ENCODE peak calls at places on chromosomes 4 and X, in ten cellular contexts. One of them, this sample, is unnamed.

GRCh38 chr4:158112612-158113011 is 60.2 kb downstream of the GASK1B start:
- DNase-seq in H9: no peak
- DNase-seq in activated CD4-positive, alpha-beta T cell treated with anti-CD3 and anti-CD28 coated beads for 36 hours: no peak
- DNase-seq in NCI-H1092 treated with DMSO at 0.1 percent for 48 hours: no peak
- DNase-seq in NCI-H748 treated with DMSO at 0.1 percent for 48 hours: no peak
- DNase-seq in HCT116: no peak
- DNase-seq in GM12865: no peak
- DNase-seq in SK-MEL-5: no peak
- DNase-seq in ACHN: no peak
- DNase-seq in lower lobe of right lung: no peak
- DNase-seq in this sample: no peak

GRCh38 chrX:9662148-9662547 is 103.5 kb downstream of the GPR143 start:
- DNase-seq in H9: no peak
- DNase-seq in activated CD4-positive, alpha-beta T cell treated with anti-CD3 and anti-CD28 coated beads for 36 hours: no peak
- DNase-seq in NCI-H1092 treated with DMSO at 0.1 percent for 48 hours: no peak
- DNase-seq in NCI-H748 treated with DMSO at 0.1 percent for 48 hours: no peak
- DNase-seq in HCT116: no peak
- DNase-seq in GM12865: no peak
- DNase-seq in SK-MEL-5: no peak
- DNase-seq in ACHN: no peak
- DNase-seq in lower lobe of right lung: no peak
- DNase-seq in this sample: no peak

GRCh38 chrX:51867626-51868025 is 25.8 kb upstream of the MAGED1 start:
- DNase-seq in H9: no peak
- DNase-seq in activated CD4-positive, alpha-beta T cell treated with anti-CD3 and anti-CD28 coated beads for 36 hours: no peak
- DNase-seq in NCI-H1092 treated with DMSO at 0.1 percent for 48 hours: no peak
- DNase-seq in NCI-H748 treated with DMSO at 0.1 percent for 48 hours: no peak
- DNase-seq in HCT116: no peak
- DNase-seq in GM12865: no peak
- DNase-seq in SK-MEL-5: no peak
- DNase-seq in ACHN: no peak
- DNase-seq in lower lobe of right lung: no peak
- DNase-seq in this sample: no peak

GRCh38 chrX:68440940-68441339 is 7.6 kb upstream of the OPHN1 start:
- DNase-seq in H9: no peak
- DNase-seq in activated CD4-positive, alpha-beta T cell treated with anti-CD3 and anti-CD28 coated beads for 36 hours: no peak
- DNase-seq in NCI-H1092 treated with DMSO at 0.1 percent for 48 hours: peak
- DNase-seq in NCI-H748 treated with DMSO at 0.1 percent for 48 hours: no peak
- DNase-seq in HCT116: no peak
- DNase-seq in GM12865: no peak
- DNase-seq in SK-MEL-5: peak
- DNase-seq in ACHN: peak
- DNase-seq in lower lobe of right lung: no peak
- DNase-seq in this sample: peak

GRCh38 chrX:50812995-50813842 is 775 bp downstream of the SHROOM4 start:
- DNase-seq in H9: peak
- DNase-seq in activated CD4-positive, alpha-beta T cell treated with anti-CD3 and anti-CD28 coated beads for 36 hours: peak
- DNase-seq in NCI-H1092 treated with DMSO at 0.1 percent for 48 hours: peak
- DNase-seq in NCI-H748 treated with DMSO at 0.1 percent for 48 hours: peak
- DNase-seq in HCT116: no peak
- DNase-seq in GM12865: peak
- DNase-seq in SK-MEL-5: peak
- DNase-seq in ACHN: peak
- DNase-seq in lower lobe of right lung: peak
- DNase-seq in this sample: no peak

GRCh38 chr4:48173055-48173991 is 39.3 kb upstream of the TXK start:
- DNase-seq in H9: peak
- DNase-seq in activated CD4-positive, alpha-beta T cell treated with anti-CD3 and anti-CD28 coated beads for 36 hours: peak
- DNase-seq in NCI-H1092 treated with DMSO at 0.1 percent for 48 hours: no peak
- DNase-seq in NCI-H748 treated with DMSO at 0.1 percent for 48 hours: no peak
- DNase-seq in HCT116: peak
- DNase-seq in GM12865: peak
- DNase-seq in SK-MEL-5: no peak
- DNase-seq in ACHN: peak
- DNase-seq in lower lobe of right lung: no peak
- DNase-seq in this sample: no peak

GRCh38 chr4:98524271-98524670 is 134.1 kb downstream of the TSPAN5 start:
- DNase-seq in H9: no peak
- DNase-seq in activated CD4-positive, alpha-beta T cell treated with anti-CD3 and anti-CD28 coated beads for 36 hours: no peak
- DNase-seq in NCI-H1092 treated with DMSO at 0.1 percent for 48 hours: no peak
- DNase-seq in NCI-H748 treated with DMSO at 0.1 percent for 48 hours: no peak
- DNase-seq in HCT116: no peak
- DNase-seq in GM12865: no peak
- DNase-seq in SK-MEL-5: no peak
- DNase-seq in ACHN: no peak
- DNase-seq in lower lobe of right lung: no peak
- DNase-seq in this sample: no peak

GRCh38 chr4:42995343-42995944 is 102.9 kb downstream of the GRXCR1 start:
- DNase-seq in H9: no peak
- DNase-seq in activated CD4-positive, alpha-beta T cell treated with anti-CD3 and anti-CD28 coated beads for 36 hours: no peak
- DNase-seq in NCI-H1092 treated with DMSO at 0.1 percent for 48 hours: peak
- DNase-seq in NCI-H748 treated with DMSO at 0.1 percent for 48 hours: peak
- DNase-seq in HCT116: no peak
- DNase-seq in GM12865: peak
- DNase-seq in SK-MEL-5: peak
- DNase-seq in ACHN: peak
- DNase-seq in lower lobe of right lung: no peak
- DNase-seq in this sample: peak

GRCh38 chr4:86594559-86595425 is 677 bp downstream of the PTPN13 start:
- DNase-seq in H9: peak
- DNase-seq in activated CD4-positive, alpha-beta T cell treated with anti-CD3 and anti-CD28 coated beads for 36 hours: peak
- DNase-seq in NCI-H1092 treated with DMSO at 0.1 percent for 48 hours: no peak
- DNase-seq in NCI-H748 treated with DMSO at 0.1 percent for 48 hours: peak
- DNase-seq in HCT116: peak
- DNase-seq in GM12865: peak
- DNase-seq in SK-MEL-5: peak
- DNase-seq in ACHN: peak
- DNase-seq in lower lobe of right lung: peak
- DNase-seq in this sample: no peak

GRCh38 chr4:79576480-79576803 is 168.4 kb upstream of the GK2 start:
- DNase-seq in H9: no peak
- DNase-seq in activated CD4-positive, alpha-beta T cell treated with anti-CD3 and anti-CD28 coated beads for 36 hours: peak
- DNase-seq in NCI-H1092 treated with DMSO at 0.1 percent for 48 hours: peak
- DNase-seq in NCI-H748 treated with DMSO at 0.1 percent for 48 hours: peak
- DNase-seq in HCT116: no peak
- DNase-seq in GM12865: peak
- DNase-seq in SK-MEL-5: peak
- DNase-seq in ACHN: peak
- DNase-seq in lower lobe of right lung: no peak
- DNase-seq in this sample: no peak

GRCh38 chrX:68420559-68420958 is 12.7 kb downstream of the OPHN1 start:
- DNase-seq in H9: no peak
- DNase-seq in activated CD4-positive, alpha-beta T cell treated with anti-CD3 and anti-CD28 coated beads for 36 hours: no peak
- DNase-seq in NCI-H1092 treated with DMSO at 0.1 percent for 48 hours: no peak
- DNase-seq in NCI-H748 treated with DMSO at 0.1 percent for 48 hours: no peak
- DNase-seq in HCT116: no peak
- DNase-seq in GM12865: no peak
- DNase-seq in SK-MEL-5: no peak
- DNase-seq in ACHN: peak
- DNase-seq in lower lobe of right lung: no peak
- DNase-seq in this sample: no peak

GRCh38 chr4:7347981-7348380 is 86.7 kb downstream of the PSAPL1 start:
- DNase-seq in H9: no peak
- DNase-seq in activated CD4-positive, alpha-beta T cell treated with anti-CD3 and anti-CD28 coated beads for 36 hours: no peak
- DNase-seq in NCI-H1092 treated with DMSO at 0.1 percent for 48 hours: no peak
- DNase-seq in NCI-H748 treated with DMSO at 0.1 percent for 48 hours: no peak
- DNase-seq in HCT116: no peak
- DNase-seq in GM12865: no peak
- DNase-seq in SK-MEL-5: no peak
- DNase-seq in ACHN: peak
- DNase-seq in lower lobe of right lung: no peak
- DNase-seq in this sample: no peak

GRCh38 chrX:77276742-77277141 is 170.4 kb upstream of the FGF16 start:
- DNase-seq in H9: no peak
- DNase-seq in activated CD4-positive, alpha-beta T cell treated with anti-CD3 and anti-CD28 coated beads for 36 hours: no peak
- DNase-seq in NCI-H1092 treated with DMSO at 0.1 percent for 48 hours: no peak
- DNase-seq in NCI-H748 treated with DMSO at 0.1 percent for 48 hours: no peak
- DNase-seq in HCT116: no peak
- DNase-seq in GM12865: peak
- DNase-seq in SK-MEL-5: peak
- DNase-seq in ACHN: no peak
- DNase-seq in lower lobe of right lung: no peak
- DNase-seq in this sample: no peak

GRCh38 chrX:55919367-55920221 is 202.0 kb downstream of the RRAGB start:
- DNase-seq in H9: peak
- DNase-seq in activated CD4-positive, alpha-beta T cell treated with anti-CD3 and anti-CD28 coated beads for 36 hours: no peak
- DNase-seq in NCI-H1092 treated with DMSO at 0.1 percent for 48 hours: no peak
- DNase-seq in NCI-H748 treated with DMSO at 0.1 percent for 48 hours: no peak
- DNase-seq in HCT116: no peak
- DNase-seq in GM12865: peak
- DNase-seq in SK-MEL-5: no peak
- DNase-seq in ACHN: no peak
- DNase-seq in lower lobe of right lung: no peak
- DNase-seq in this sample: peak

GRCh38 chrX:134990475-134991473 is at the start of gene SMIM10:
- DNase-seq in H9: peak
- DNase-seq in activated CD4-positive, alpha-beta T cell treated with anti-CD3 and anti-CD28 coated beads for 36 hours: peak
- DNase-seq in NCI-H1092 treated with DMSO at 0.1 percent for 48 hours: peak
- DNase-seq in NCI-H748 treated with DMSO at 0.1 percent for 48 hours: no peak
- DNase-seq in HCT116: no peak
- DNase-seq in GM12865: peak
- DNase-seq in SK-MEL-5: no peak
- DNase-seq in ACHN: no peak
- DNase-seq in lower lobe of right lung: peak
- DNase-seq in this sample: no peak

GRCh38 chr4:85398276-85398675 is 76.7 kb upstream of the ARHGAP24 start:
- DNase-seq in H9: no peak
- DNase-seq in activated CD4-positive, alpha-beta T cell treated with anti-CD3 and anti-CD28 coated beads for 36 hours: no peak
- DNase-seq in NCI-H1092 treated with DMSO at 0.1 percent for 48 hours: no peak
- DNase-seq in NCI-H748 treated with DMSO at 0.1 percent for 48 hours: no peak
- DNase-seq in HCT116: no peak
- DNase-seq in GM12865: no peak
- DNase-seq in SK-MEL-5: no peak
- DNase-seq in ACHN: no peak
- DNase-seq in lower lobe of right lung: no peak
- DNase-seq in this sample: no peak

GRCh38 chrX:119693996-119694451 is 1.1 kb upstream of the SEPTIN6 start:
- DNase-seq in H9: peak
- DNase-seq in activated CD4-positive, alpha-beta T cell treated with anti-CD3 and anti-CD28 coated beads for 36 hours: no peak
- DNase-seq in NCI-H1092 treated with DMSO at 0.1 percent for 48 hours: no peak
- DNase-seq in NCI-H748 treated with DMSO at 0.1 percent for 48 hours: no peak
- DNase-seq in HCT116: no peak
- DNase-seq in GM12865: no peak
- DNase-seq in SK-MEL-5: no peak
- DNase-seq in ACHN: no peak
- DNase-seq in lower lobe of right lung: no peak
- DNase-seq in this sample: no peak

GRCh38 chr4:139123910-139124309 is 53.1 kb downstream of the ELF2 start:
- DNase-seq in H9: no peak
- DNase-seq in activated CD4-positive, alpha-beta T cell treated with anti-CD3 and anti-CD28 coated beads for 36 hours: no peak
- DNase-seq in NCI-H1092 treated with DMSO at 0.1 percent for 48 hours: no peak
- DNase-seq in NCI-H748 treated with DMSO at 0.1 percent for 48 hours: no peak
- DNase-seq in HCT116: no peak
- DNase-seq in GM12865: no peak
- DNase-seq in SK-MEL-5: no peak
- DNase-seq in ACHN: no peak
- DNase-seq in lower lobe of right lung: no peak
- DNase-seq in this sample: no peak

GRCh38 chr4:99763635-99764101 is 53.0 kb upstream of the DAPP1 start:
- DNase-seq in H9: no peak
- DNase-seq in activated CD4-positive, alpha-beta T cell treated with anti-CD3 and anti-CD28 coated beads for 36 hours: peak
- DNase-seq in NCI-H1092 treated with DMSO at 0.1 percent for 48 hours: no peak
- DNase-seq in NCI-H748 treated with DMSO at 0.1 percent for 48 hours: no peak
- DNase-seq in HCT116: peak
- DNase-seq in GM12865: no peak
- DNase-seq in SK-MEL-5: no peak
- DNase-seq in ACHN: peak
- DNase-seq in lower lobe of right lung: no peak
- DNase-seq in this sample: no peak

GRCh38 chr4:161336016-161336415 is 827.8 kb downstream of the FSTL5 start:
- DNase-seq in H9: no peak
- DNase-seq in activated CD4-positive, alpha-beta T cell treated with anti-CD3 and anti-CD28 coated beads for 36 hours: no peak
- DNase-seq in NCI-H1092 treated with DMSO at 0.1 percent for 48 hours: no peak
- DNase-seq in NCI-H748 treated with DMSO at 0.1 percent for 48 hours: no peak
- DNase-seq in HCT116: no peak
- DNase-seq in GM12865: no peak
- DNase-seq in SK-MEL-5: peak
- DNase-seq in ACHN: no peak
- DNase-seq in lower lobe of right lung: no peak
- DNase-seq in this sample: peak

GRCh38 chr4:33425916-33426315 is 2705.7 kb downstream of the PCDH7 start:
- DNase-seq in H9: no peak
- DNase-seq in activated CD4-positive, alpha-beta T cell treated with anti-CD3 and anti-CD28 coated beads for 36 hours: no peak
- DNase-seq in NCI-H1092 treated with DMSO at 0.1 percent for 48 hours: no peak
- DNase-seq in NCI-H748 treated with DMSO at 0.1 percent for 48 hours: no peak
- DNase-seq in HCT116: no peak
- DNase-seq in GM12865: no peak
- DNase-seq in SK-MEL-5: no peak
- DNase-seq in ACHN: no peak
- DNase-seq in lower lobe of right lung: no peak
- DNase-seq in this sample: no peak

GRCh38 chr4:8472689-8473197 is 32.2 kb downstream of the TRMT44 start:
- DNase-seq in H9: no peak
- DNase-seq in activated CD4-positive, alpha-beta T cell treated with anti-CD3 and anti-CD28 coated beads for 36 hours: no peak
- DNase-seq in NCI-H1092 treated with DMSO at 0.1 percent for 48 hours: no peak
- DNase-seq in NCI-H748 treated with DMSO at 0.1 percent for 48 hours: no peak
- DNase-seq in HCT116: no peak
- DNase-seq in GM12865: no peak
- DNase-seq in SK-MEL-5: no peak
- DNase-seq in ACHN: peak
- DNase-seq in lower lobe of right lung: no peak
- DNase-seq in this sample: no peak

GRCh38 chrX:154396948-154397887 is 959 bp upstream of the RPL10 start:
- DNase-seq in H9: peak
- DNase-seq in activated CD4-positive, alpha-beta T cell treated with anti-CD3 and anti-CD28 coated beads for 36 hours: peak
- DNase-seq in NCI-H1092 treated with DMSO at 0.1 percent for 48 hours: peak
- DNase-seq in NCI-H748 treated with DMSO at 0.1 percent for 48 hours: peak
- DNase-seq in HCT116: no peak
- DNase-seq in GM12865: peak
- DNase-seq in SK-MEL-5: peak
- DNase-seq in ACHN: peak
- DNase-seq in lower lobe of right lung: peak
- DNase-seq in this sample: peak

GRCh38 chr4:31351695-31352094 is 631.5 kb downstream of the PCDH7 start:
- DNase-seq in H9: no peak
- DNase-seq in activated CD4-positive, alpha-beta T cell treated with anti-CD3 and anti-CD28 coated beads for 36 hours: no peak
- DNase-seq in NCI-H1092 treated with DMSO at 0.1 percent for 48 hours: no peak
- DNase-seq in NCI-H748 treated with DMSO at 0.1 percent for 48 hours: no peak
- DNase-seq in HCT116: no peak
- DNase-seq in GM12865: no peak
- DNase-seq in SK-MEL-5: no peak
- DNase-seq in ACHN: no peak
- DNase-seq in lower lobe of right lung: no peak
- DNase-seq in this sample: no peak

GRCh38 chr4:9602389-9602914 is 158.2 kb downstream of the DEFB131A start:
- DNase-seq in H9: no peak
- DNase-seq in activated CD4-positive, alpha-beta T cell treated with anti-CD3 and anti-CD28 coated beads for 36 hours: no peak
- DNase-seq in NCI-H1092 treated with DMSO at 0.1 percent for 48 hours: no peak
- DNase-seq in NCI-H748 treated with DMSO at 0.1 percent for 48 hours: no peak
- DNase-seq in HCT116: no peak
- DNase-seq in GM12865: no peak
- DNase-seq in SK-MEL-5: no peak
- DNase-seq in ACHN: no peak
- DNase-seq in lower lobe of right lung: no peak
- DNase-seq in this sample: no peak

GRCh38 chr4:176467011-176467410 is 147.2 kb downstream of the SPCS3 start:
- DNase-seq in H9: no peak
- DNase-seq in activated CD4-positive, alpha-beta T cell treated with anti-CD3 and anti-CD28 coated beads for 36 hours: no peak
- DNase-seq in NCI-H1092 treated with DMSO at 0.1 percent for 48 hours: no peak
- DNase-seq in NCI-H748 treated with DMSO at 0.1 percent for 48 hours: no peak
- DNase-seq in HCT116: no peak
- DNase-seq in GM12865: no peak
- DNase-seq in SK-MEL-5: no peak
- DNase-seq in ACHN: no peak
- DNase-seq in lower lobe of right lung: no peak
- DNase-seq in this sample: no peak

GRCh38 chr4:7107166-7107905 is 39.5 kb upstream of the GRPEL1 start:
- DNase-seq in H9: no peak
- DNase-seq in activated CD4-positive, alpha-beta T cell treated with anti-CD3 and anti-CD28 coated beads for 36 hours: no peak
- DNase-seq in NCI-H1092 treated with DMSO at 0.1 percent for 48 hours: no peak
- DNase-seq in NCI-H748 treated with DMSO at 0.1 percent for 48 hours: no peak
- DNase-seq in HCT116: no peak
- DNase-seq in GM12865: no peak
- DNase-seq in SK-MEL-5: no peak
- DNase-seq in ACHN: no peak
- DNase-seq in lower lobe of right lung: peak
- DNase-seq in this sample: no peak

GRCh38 chr4:20954541-20954940 is 254.3 kb downstream of the PACRGL start:
- DNase-seq in H9: no peak
- DNase-seq in activated CD4-positive, alpha-beta T cell treated with anti-CD3 and anti-CD28 coated beads for 36 hours: no peak
- DNase-seq in NCI-H1092 treated with DMSO at 0.1 percent for 48 hours: no peak
- DNase-seq in NCI-H748 treated with DMSO at 0.1 percent for 48 hours: no peak
- DNase-seq in HCT116: no peak
- DNase-seq in GM12865: no peak
- DNase-seq in SK-MEL-5: no peak
- DNase-seq in ACHN: no peak
- DNase-seq in lower lobe of right lung: no peak
- DNase-seq in this sample: no peak

This sample was measured in DMS153.